ENCODE peak calls at places on chromosomes 5 and 9, in five cellular contexts. One of them, this sample, is unnamed.

GRCh38 chr5:25516136-25516535 is 871.4 kb upstream of the CDH10 start:
- DNase-seq in stromal cell of bone marrow: no peak
- DNase-seq in AG04450: no peak
- DNase-seq in HT1080: peak
- DNase-seq in T-cell: no peak
- DNase-seq in this sample: no peak

GRCh38 chr9:25716220-25716872 is 38.1 kb upstream of the TUSC1 start:
- DNase-seq in stromal cell of bone marrow: peak
- DNase-seq in AG04450: peak
- DNase-seq in HT1080: peak
- DNase-seq in T-cell: no peak
- DNase-seq in this sample: no peak

GRCh38 chr5:40540301-40540700 is 139.4 kb upstream of the PTGER4 start:
- DNase-seq in stromal cell of bone marrow: no peak
- DNase-seq in AG04450: no peak
- DNase-seq in HT1080: no peak
- DNase-seq in T-cell: no peak
- DNase-seq in this sample: no peak

GRCh38 chr9:130263601-130264413 is 1.8 kb upstream of the HMCN2 start:
- DNase-seq in stromal cell of bone marrow: no peak
- DNase-seq in AG04450: no peak
- DNase-seq in HT1080: peak
- DNase-seq in T-cell: no peak
- DNase-seq in this sample: no peak

GRCh38 chr9:68780735-68781134 is 75.7 kb downstream of the PIP5K1B start:
- DNase-seq in stromal cell of bone marrow: no peak
- DNase-seq in AG04450: no peak
- DNase-seq in HT1080: peak
- DNase-seq in T-cell: no peak
- DNase-seq in this sample: no peak

GRCh38 chr5:114686345-114686744 is 324.5 kb downstream of the KCNN2 start:
- DNase-seq in stromal cell of bone marrow: no peak
- DNase-seq in AG04450: no peak
- DNase-seq in HT1080: no peak
- DNase-seq in T-cell: no peak
- DNase-seq in this sample: no peak

GRCh38 chr5:473344-474192 is 30.6 kb downstream of the EXOC3 start:
- DNase-seq in stromal cell of bone marrow: no peak
- DNase-seq in AG04450: no peak
- DNase-seq in HT1080: peak
- DNase-seq in T-cell: no peak
- DNase-seq in this sample: no peak

GRCh38 chr5:81761970-81762369 is 11.1 kb upstream of the SSBP2 start:
- DNase-seq in stromal cell of bone marrow: no peak
- DNase-seq in AG04450: no peak
- DNase-seq in HT1080: no peak
- DNase-seq in T-cell: no peak
- DNase-seq in this sample: no peak

GRCh38 chr5:154786414-154786813 is 31.2 kb downstream of the LARP1 start:
- DNase-seq in stromal cell of bone marrow: no peak
- DNase-seq in AG04450: no peak
- DNase-seq in HT1080: no peak
- DNase-seq in T-cell: no peak
- DNase-seq in this sample: no peak

GRCh38 chr5:163407034-163407652 is 30.3 kb upstream of the CCNG1 start:
- DNase-seq in stromal cell of bone marrow: no peak
- DNase-seq in AG04450: no peak
- DNase-seq in HT1080: peak
- DNase-seq in T-cell: no peak
- DNase-seq in this sample: peak

GRCh38 chr9:4741365-4742031 is 496 bp upstream of the AK3 start:
- DNase-seq in stromal cell of bone marrow: no peak
- DNase-seq in AG04450: no peak
- DNase-seq in HT1080: no peak
- DNase-seq in T-cell: peak
- DNase-seq in this sample: no peak

GRCh38 chr9:128587453-128587852 is 35.1 kb downstream of the SPTAN1 start:
- DNase-seq in stromal cell of bone marrow: no peak
- DNase-seq in AG04450: no peak
- DNase-seq in HT1080: no peak
- DNase-seq in T-cell: peak
- DNase-seq in this sample: peak

GRCh38 chr5:78387468-78388153 is 27.2 kb downstream of the SCAMP1 start:
- DNase-seq in stromal cell of bone marrow: no peak
- DNase-seq in AG04450: no peak
- DNase-seq in HT1080: no peak
- DNase-seq in T-cell: no peak
- DNase-seq in this sample: no peak